ENCODE peak calls at places on chromosomes 7 and 10, in eight cellular contexts. Q is psoas muscle, S is right lobe of liver, V is suprapubic skin, I is neuronal stem cell, X is ascending aorta, L is fibroblast of lung, R is foreskin keratinocyte. C is an unnamed sample. For H3K27me3, the result is how much of the 10 kb centered on the place peaks cover.

GRCh38 chr7:127514499-127514898 is 70.9 kb downstream of the GCC1 start:
- DNase-seq in Q (no peak), R (peak), L (peak), S (no peak), I (no peak), V (no peak), X (no peak), C (no peak)

GRCh38 chr10:101939273-101939635 is 95.7 kb upstream of the KCNIP2 start:
- DNase-seq in X (no peak), Q (no peak), L (peak), R (peak), V (no peak), I (no peak), S (no peak), C (peak)

GRCh38 chr10:100875484-100876166 is 37.1 kb upstream of the SLF2 start:
- DNase-seq in R (no peak), I (no peak), L (no peak), X (no peak), Q (no peak), S (no peak), V (no peak), C (no peak)

GRCh38 chr10:3749597-3750351 is 35.2 kb downstream of the KLF6 start:
- DNase-seq in I (no peak), S (no peak), R (peak), V (no peak), X (peak), L (peak), Q (peak), C (no peak)

GRCh38 chr10:47062801-47063200 is 151.6 kb downstream of the PTPN20 start:
- DNase-seq in S (no peak), R (no peak), I (no peak), L (no peak), V (no peak), X (peak), Q (no peak), C (no peak)

GRCh38 chr10:102596506-102596971 is 47.7 kb upstream of the TRIM8 start:
- DNase-seq in X (no peak), Q (no peak), L (peak), S (no peak), R (peak), I (peak), V (no peak), C (peak)

GRCh38 chr7:94654764-94655561 is 970 bp downstream of the SGCE start:
- DNase-seq in I (peak), S (no peak), V (no peak), X (no peak), L (peak), R (peak), Q (peak), C (no peak)

GRCh38 chr7:124552217-124552616 is 213.4 kb downstream of the GPR37 start:
- DNase-seq in Q (no peak), I (no peak), V (no peak), X (no peak), R (no peak), S (no peak), L (peak), C (no peak)

GRCh38 chr7:120583835-120584586 is 273.9 kb downstream of the TSPAN12 start:
- DNase-seq in L (peak), I (no peak), R (peak), S (no peak), V (no peak), Q (no peak), X (no peak), C (no peak)

GRCh38 chr7:818031-818699 is 14.1 kb upstream of the SUN1 start:
- DNase-seq in R (peak), Q (no peak), I (no peak), S (no peak), L (peak), X (no peak), V (no peak), C (no peak)

GRCh38 chr10:118590334-118590733 is 5.1 kb downstream of the PRLHR start:
- DNase-seq in R (peak), I (no peak), Q (no peak), X (no peak), V (no peak), L (peak), S (peak), C (no peak)

GRCh38 chr10:104445359-104445758 is 91.7 kb downstream of the CFAP58 start:
- DNase-seq in L (peak), I (no peak), V (no peak), R (peak), S (no peak), X (no peak), Q (no peak), C (no peak)

GRCh38 chr7:44247868-44248651 is 47.3 kb downstream of the YKT6 start:
- DNase-seq in S (no peak), X (no peak), V (no peak), L (no peak), R (no peak), Q (no peak), I (no peak), C (no peak)

GRCh38 chr10:18158698-18159342 is 18.6 kb downstream of the CACNB2 start:
- DNase-seq in X (no peak), S (no peak), R (no peak), V (no peak), I (no peak), Q (no peak), L (peak), C (no peak)

GRCh38 chr10:11210211-11210922 is 192.7 kb downstream of the CELF2 start:
- DNase-seq in L (no peak), R (no peak), S (no peak), V (no peak), X (no peak), I (no peak), Q (no peak), C (no peak)

GRCh38 chr10:79219276-79219957 is 127.9 kb upstream of the PPIF start:
- DNase-seq in L (no peak), V (no peak), R (no peak), S (no peak), X (no peak), Q (no peak), I (no peak), C (no peak)

GRCh38 chr7:44385384-44386138 is 60.2 kb upstream of the CAMK2B start:
- DNase-seq in L (no peak), I (no peak), R (no peak), V (no peak), Q (no peak), X (peak), S (no peak), C (no peak)

GRCh38 chr10:2964632-2965296 is 102.6 kb upstream of the PFKP start:
- DNase-seq in V (no peak), R (no peak), X (no peak), L (no peak), S (no peak), I (peak), Q (no peak), C (no peak)

GRCh38 chr7:71752171-71752935 is 620.4 kb downstream of the GALNT17 start:
- DNase-seq in S (peak), X (no peak), L (no peak), R (no peak), Q (no peak), V (no peak), I (peak), C (no peak)

GRCh38 chr7:140506788-140507464 is 27.6 kb upstream of the MKRN1 start:
- DNase-seq in Q (peak), I (no peak), L (peak), X (peak), R (peak), V (no peak), S (no peak), C (no peak)

GRCh38 chr10:62433901-62434300 is 59.7 kb downstream of the ZNF365 start:
- DNase-seq in X (no peak), V (no peak), L (no peak), I (no peak), Q (no peak), R (peak), S (no peak), C (no peak)

GRCh38 chr10:62430881-62431280 is 56.7 kb downstream of the ZNF365 start:
- DNase-seq in L (no peak), S (no peak), Q (no peak), V (no peak), R (no peak), X (no peak), I (no peak), C (no peak)

GRCh38 chr10:62437696-62438095 is 63.5 kb downstream of the ZNF365 start:
- DNase-seq in Q (no peak), V (no peak), L (peak), I (peak), S (no peak), X (no peak), R (peak), C (peak)

GRCh38 chr10:62433181-62433692 is 59.1 kb downstream of the ZNF365 start:
- DNase-seq in I (no peak), X (peak), S (peak), V (no peak), Q (peak), R (peak), L (peak), C (peak)
- H3K27ac ChIP-seq in I (no peak), X (peak), S (no peak), V (peak), Q (no peak), R (peak), L (no peak), C (no peak)

GRCh38 chr7:155218276-155219153 is 79.2 kb upstream of the INSIG1 start:
- DNase-seq in R (no peak), V (peak), S (no peak), Q (no peak), X (no peak), I (no peak), L (no peak), C (no peak)

GRCh38 chr7:155216475-155217272 is 81.0 kb upstream of the INSIG1 start:
- DNase-seq in S (no peak), V (no peak), X (no peak), Q (no peak), R (no peak), L (no peak), I (no peak), C (no peak)

GRCh38 chr7:155219154-155219531 is 78.5 kb upstream of the INSIG1 start:
- DNase-seq in L (no peak), R (no peak), I (no peak), X (no peak), S (no peak), Q (no peak), V (peak), C (no peak)

GRCh38 chr7:155215576-155216325 is 81.9 kb upstream of the INSIG1 start:
- DNase-seq in Q (no peak), V (peak), I (no peak), X (no peak), R (no peak), L (no peak), S (no peak), C (no peak)

GRCh38 chr7:155217629-155218028 is 80.0 kb upstream of the INSIG1 start:
- DNase-seq in Q (no peak), L (no peak), X (no peak), I (no peak), V (no peak), S (no peak), R (no peak), C (no peak)
- H3K27me3 ChIP-seq in Q (under half), L (under half), X (under half), I (under half), V (under half), S (under half), R (under half), C (under half)

DNA sequence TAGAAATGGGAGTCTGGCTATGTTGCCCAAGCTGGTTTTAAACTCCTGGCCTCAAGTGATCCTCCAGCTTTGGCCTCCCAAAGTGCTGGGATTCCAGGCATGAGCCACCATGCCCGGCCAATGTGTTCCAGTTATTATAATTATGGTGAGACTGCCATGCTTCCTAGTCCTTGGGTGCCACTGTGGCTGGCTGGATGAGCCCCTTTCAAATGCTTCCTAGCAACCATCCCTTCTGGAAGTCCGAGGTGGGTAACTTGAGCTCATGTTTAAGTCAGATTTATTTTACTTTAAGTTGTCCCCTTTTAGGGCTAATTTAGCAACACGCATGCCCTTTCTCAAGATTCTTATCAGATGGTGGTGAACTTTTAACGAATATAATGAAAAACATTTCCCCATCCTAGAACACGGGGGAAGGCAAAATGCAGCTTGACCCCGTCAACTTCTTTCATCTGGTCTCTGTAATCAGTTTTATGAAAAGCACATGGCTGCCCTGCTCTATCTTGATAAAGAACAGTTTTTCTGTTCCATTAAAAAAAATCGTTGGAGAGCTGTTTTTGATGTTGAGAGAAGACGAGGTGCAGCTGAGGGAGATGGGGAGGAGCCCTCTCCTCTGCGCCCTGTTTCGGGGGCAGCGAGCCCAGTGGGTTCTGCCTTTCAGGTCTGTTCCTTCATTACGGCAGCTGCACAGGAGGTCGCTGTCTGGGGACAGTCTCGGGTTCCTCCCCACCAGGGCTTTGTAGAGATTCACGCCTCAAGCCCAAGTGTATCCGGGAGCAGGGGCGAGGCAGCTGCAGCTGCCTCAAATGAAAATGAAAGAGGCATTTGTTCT is 61.0 kb upstream of the MKI67 start:
- DNase-seq in I (no peak), L (no peak), X (no peak), R (no peak), S (no peak), Q (no peak), V (no peak), C (no peak)
- H3K27ac ChIP-seq in I (no peak), L (no peak), X (no peak), R (no peak), S (no peak), Q (no peak), V (no peak), C (no peak)

GRCh38 chr10:113360870-113361269 is 192.0 kb upstream of the HABP2 start:
- DNase-seq in X (no peak), V (no peak), L (no peak), I (no peak), Q (no peak), R (no peak), S (no peak), C (no peak)
- H3K27me3 ChIP-seq in X (under half), V (under half), L (under half), I (under half), Q (under half), R (half or more), S (under half), C (under half)

DNA sequence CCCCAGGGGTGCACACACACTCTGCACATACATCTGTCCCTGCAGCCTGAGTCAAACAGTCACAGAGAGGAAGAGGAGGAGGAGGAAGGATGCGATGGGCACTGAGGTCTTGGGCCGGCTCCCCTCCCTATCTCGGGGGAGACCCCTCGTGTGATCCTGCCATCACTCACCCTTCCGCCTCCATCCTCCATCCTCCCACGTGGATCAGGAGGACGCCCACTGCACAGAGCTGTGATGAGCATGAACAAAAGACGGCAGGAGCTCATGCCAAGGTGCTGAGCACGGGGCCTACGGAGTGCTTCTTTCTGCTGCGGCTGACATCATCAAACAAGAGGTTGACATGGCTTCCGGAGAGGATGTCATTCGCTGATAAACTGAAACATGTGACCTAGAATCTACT is 68.0 kb downstream of the DIP2C start:
- DNase-seq in L (no peak), Q (no peak), V (no peak), I (no peak), X (no peak), S (peak), R (no peak), C (no peak)
- H3K27ac ChIP-seq in L (no peak), Q (peak), V (no peak), I (no peak), X (no peak), S (no peak), R (no peak), C (no peak)

GRCh38 chr10:117167346-117168134 is 29.5 kb upstream of the VAX1 start:
- DNase-seq in V (no peak), X (no peak), S (no peak), I (no peak), L (no peak), Q (no peak), R (no peak), C (no peak)
- H3K27me3 ChIP-seq in V (half or more), X (under half), S (half or more), I (under half), L (under half), Q (under half), R (half or more), C (half or more)

GRCh38 chr10:121741246-121741645 is 143.0 kb upstream of the FGFR2 start:
- DNase-seq in S (no peak), X (no peak), L (peak), Q (no peak), V (no peak), R (no peak), I (no peak), C (no peak)
- H3K27ac ChIP-seq in S (no peak), X (no peak), L (no peak), Q (no peak), V (no peak), R (no peak), I (no peak), C (no peak)

GRCh38 chr10:89478739-89479116 is 56.7 kb downstream of the SLC16A12 start:
- DNase-seq in L (peak), I (no peak), Q (no peak), S (no peak), V (no peak), X (no peak), R (no peak), C (no peak)

GRCh38 chr10:89478085-89478738 is 57.2 kb downstream of the SLC16A12 start:
- DNase-seq in X (no peak), S (no peak), Q (no peak), I (no peak), V (no peak), L (peak), R (peak), C (no peak)

GRCh38 chr10:89480047-89480446 is 55.3 kb downstream of the SLC16A12 start:
- DNase-seq in S (no peak), X (no peak), R (no peak), Q (no peak), I (no peak), L (peak), V (no peak), C (no peak)

GRCh38 chr10:89481662-89482061 is 53.7 kb downstream of the SLC16A12 start:
- DNase-seq in X (no peak), R (peak), V (no peak), Q (no peak), L (peak), S (no peak), I (no peak), C (no peak)

GRCh38 chr10:89479255-89479654 is 56.1 kb downstream of the SLC16A12 start:
- DNase-seq in R (no peak), S (no peak), Q (no peak), V (no peak), L (no peak), I (no peak), X (no peak), C (no peak)
- H3K27me3 ChIP-seq in R (under half), S (under half), Q (under half), V (under half), L (under half), I (under half), X (under half), C (under half)